ENCODE peak calls at places on chromosome 14, in four cellular contexts. A is lung; G is dorsolateral prefrontal cortex; I is central memory CD4-positive, alpha-beta T cell. O is an unnamed sample.
A peak's percentile ranks its signal among the peaks of the same experiment; 100 is the strongest.

GRCh38 chr14:54503476-54503875 is 6.2 kb upstream of the CGRRF1 start:
- DNase-seq in A (no peak), G (no peak), I (no peak), O (peak; percentile 28)

GRCh38 chr14:81517798-81518398 is 15.8 kb downstream of the SEL1L start:
- DNase-seq in A (no peak), G (no peak), I (no peak), O (no peak)

GRCh38 chr14:47626151-47627035 is 49.0 kb downstream of the MDGA2 start:
- DNase-seq in A (no peak), G (no peak), I (no peak), O (no peak)

GRCh38 chr14:69629225-69630127 is 18.1 kb downstream of the SUSD6 start:
- DNase-seq in A (no peak), G (no peak), I (no peak), O (no peak)

GRCh38 chr14:105474478-105475268 is at the start of gene CRIP2:
- DNase-seq in A (no peak), G (no peak), I (peak; percentile 67), O (no peak)

GRCh38 chr14:57574617-57575288 is 81.1 kb upstream of the CCDC198 start:
- DNase-seq in A (no peak), G (no peak), I (no peak), O (no peak)

GRCh38 chr14:74932401-74932901 is 9.4 kb upstream of the RPS6KL1 start:
- DNase-seq in A (no peak), G (no peak), I (no peak), O (no peak)

GRCh38 chr14:91413547-91414474 is 3.8 kb downstream of the CCDC88C start:
- DNase-seq in A (peak; percentile 79), G (no peak), I (peak; percentile 52), O (no peak)

GRCh38 chr14:94597788-94598187 is 14.4 kb upstream of the SERPINA3 start:
- DNase-seq in A (no peak), G (no peak), I (no peak), O (no peak)

GRCh38 chr14:69547701-69548348 is 26.8 kb downstream of the CCDC177 start:
- DNase-seq in A (no peak), G (peak; percentile 57), I (no peak), O (no peak)

GRCh38 chr14:78666336-78667056 is 496.3 kb downstream of the NRXN3 start:
- DNase-seq in A (no peak), G (no peak), I (no peak), O (no peak)

GRCh38 chr14:92963301-92964123 is 40.6 kb downstream of the CHGA start:
- DNase-seq in A (no peak), G (peak; percentile 22), I (no peak), O (no peak)

GRCh38 chr14:63344336-63344735 is 25.6 kb upstream of the GPHB5 start:
- DNase-seq in A (no peak), G (no peak), I (no peak), O (no peak)

GRCh38 chr14:101055776-101056374 is 152.4 kb upstream of the RTL1 start:
- DNase-seq in A (no peak), G (no peak), I (no peak), O (no peak)

GRCh38 chr14:90574640-90575131 is 177.9 kb downstream of the CALM1 start:
- DNase-seq in A (no peak), G (no peak), I (no peak), O (no peak)

GRCh38 chr14:50396636-50397460 is at the start of gene CDKL1:
- DNase-seq in A (peak; percentile 63), G (no peak), I (peak; percentile 15), O (peak; percentile 63)

GRCh38 chr14:91138511-91139359 is 24.9 kb downstream of the DGLUCY start:
- DNase-seq in A (no peak), G (no peak), I (peak; percentile 16), O (peak; percentile 37)

GRCh38 chr14:64504310-64504896 is at the start of gene ZBTB1:
- DNase-seq in A (peak; percentile 82), G (peak; percentile 76), I (peak; percentile 88), O (peak; percentile 87)

GRCh38 chr14:87013583-87013982 is 979.4 kb downstream of the GALC start:
- DNase-seq in A (no peak), G (no peak), I (no peak), O (no peak)

GRCh38 chr14:82366803-82367202 is 833.1 kb upstream of the SEL1L start:
- DNase-seq in A (no peak), G (no peak), I (no peak), O (no peak)

GRCh38 chr14:96083667-96084320 is 44.6 kb downstream of the C14orf132 start:
- DNase-seq in A (peak; percentile 83), G (no peak), I (no peak), O (peak; percentile 32)

GRCh38 chr14:86675059-86675458 is 1145.1 kb downstream of the FLRT2 start:
- DNase-seq in A (no peak), G (no peak), I (no peak), O (no peak)

GRCh38 chr14:104821971-104822608 is 21.2 kb downstream of the ZBTB42 start:
- DNase-seq in A (no peak), G (no peak), I (no peak), O (no peak)

GRCh38 chr14:67172056-67172455 is 17.2 kb upstream of the GARIN2 start:
- DNase-seq in A (no peak), G (no peak), I (no peak), O (no peak)

GRCh38 chr14:52553002-52553670 is 500 bp downstream of the GPR137C start:
- DNase-seq in A (no peak), G (no peak), I (peak; percentile 54), O (peak; percentile 56)

GRCh38 chr14:90039253-90040010 is 22.4 kb upstream of the KCNK13 start:
- DNase-seq in A (no peak), G (no peak), I (no peak), O (no peak)

O was measured in SW480.